ENCODE peak calls at places on chromosomes 16 and 17, in eight cellular contexts. R is AG10803, X is mucosa of descending colon, Q is SW 1271, L is fibroblast of villous mesenchyme, W is heart left ventricle, U is foreskin keratinocyte, Y is fibroblast of the conjunctiva. B is an unnamed sample.

GRCh38 chr16:88378401-88378800 is 4.4 kb upstream of the ZNF469 start:
- DNase-seq in R (no peak), W (no peak), X (no peak), L (no peak), U (no peak), Y (no peak), Q (no peak), B (no peak)

GRCh38 chr17:4199818-4200402 is 56.9 kb downstream of the CYB5D2 start:
- DNase-seq in L (peak), Q (peak), R (peak), U (no peak), Y (no peak), X (peak), W (no peak), B (peak)

GRCh38 chr16:88999457-89000206 is 22.6 kb upstream of the CBFA2T3 start:
- DNase-seq in Y (no peak), W (no peak), U (no peak), L (no peak), X (no peak), Q (no peak), R (no peak), B (no peak)

GRCh38 chr17:35404360-35404759 is 27.9 kb downstream of the SLFN12 start:
- DNase-seq in U (no peak), X (no peak), L (peak), Y (no peak), R (no peak), W (no peak), Q (no peak), B (peak)

GRCh38 chr16:57023541-57024249 is 34.3 kb downstream of the NLRC5 start:
- DNase-seq in W (no peak), R (no peak), Q (no peak), X (peak), L (no peak), U (no peak), Y (no peak), B (no peak)

GRCh38 chr17:65584604-65585521 is 23.4 kb upstream of the AXIN2 start:
- DNase-seq in Y (no peak), U (no peak), R (peak), L (no peak), W (peak), X (no peak), Q (no peak), B (no peak)

GRCh38 chr17:8494021-8494420 is 58.3 kb downstream of the NDEL1 start:
- DNase-seq in Q (no peak), X (no peak), Y (no peak), W (no peak), R (no peak), L (no peak), U (no peak), B (no peak)

GRCh38 chr17:78494961-78495330 is 82.2 kb downstream of the DNAH17 start:
- DNase-seq in Y (no peak), W (no peak), X (no peak), U (no peak), Q (no peak), L (no peak), R (no peak), B (no peak)

GRCh38 chr17:36592316-36592710 is 634 bp downstream of the DHRS11 start:
- DNase-seq in X (peak), Q (no peak), Y (no peak), W (no peak), L (no peak), R (no peak), U (no peak), B (peak)

GRCh38 chr16:11260596-11260966 is 4.6 kb upstream of the SOCS1 start:
- DNase-seq in W (no peak), Q (no peak), U (no peak), L (no peak), Y (no peak), R (no peak), X (no peak), B (no peak)

GRCh38 chr17:52027081-52027480 is 131.4 kb downstream of the CA10 start:
- DNase-seq in Q (peak), L (no peak), Y (no peak), R (no peak), W (no peak), X (no peak), U (peak), B (no peak)

GRCh38 chr16:11528053-11528452 is 58.7 kb downstream of the LITAF start:
- DNase-seq in R (no peak), Q (no peak), L (no peak), X (no peak), U (no peak), Y (no peak), W (no peak), B (no peak)

GRCh38 chr16:72992142-72992601 is 55.8 kb downstream of the ZFHX3 start:
- DNase-seq in Y (no peak), X (no peak), R (no peak), U (no peak), Q (no peak), W (peak), L (peak), B (no peak)

GRCh38 chr16:586645-587590 is 2.9 kb upstream of the RAB40C start:
- DNase-seq in Q (no peak), X (no peak), Y (no peak), W (peak), L (no peak), R (no peak), U (no peak), B (no peak)

GRCh38 chr16:1331712-1332617 is 1.5 kb upstream of the BAIAP3 start:
- DNase-seq in L (peak), W (peak), U (no peak), Y (peak), R (peak), X (peak), Q (peak), B (peak)